ENCODE peak calls at places on chromosomes 11 and 22, in seven cellular contexts. V is GM12891, Y is transverse colon, D is tibial nerve, E is A549, O is uterus, M is NB4. H is an unnamed sample.

GRCh38 chr11:120217941-120218694 is 7.3 kb downstream of the OAF start:
- DNase-seq in M (no peak), Y (no peak), O (no peak), V (no peak), D (peak), E (no peak), H (no peak)

GRCh38 chr11:115716577-115717214 is 212.5 kb upstream of the CADM1 start:
- DNase-seq in M (no peak), Y (no peak), E (no peak), V (no peak), D (no peak), O (peak), H (no peak)

GRCh38 chr22:44400763-44401060 is 88.0 kb upstream of the SHISAL1 start:
- DNase-seq in E (no peak), Y (no peak), D (no peak), V (no peak), M (no peak), O (no peak), H (no peak)

GRCh38 chr22:43393845-43394474 is 17.9 kb upstream of the MPPED1 start:
- DNase-seq in E (no peak), O (no peak), M (no peak), D (no peak), V (no peak), Y (no peak), H (no peak)

GRCh38 chr22:38699143-38699542 is 1.6 kb downstream of the JOSD1 start:
- DNase-seq in Y (no peak), M (no peak), D (no peak), O (no peak), E (no peak), V (no peak), H (no peak)

GRCh38 chr11:2541321-2541680 is 96.5 kb downstream of the KCNQ1 start:
- DNase-seq in O (no peak), E (no peak), V (no peak), M (no peak), D (no peak), Y (peak), H (no peak)

GRCh38 chr11:71955898-71956456 is 27.1 kb downstream of the RNF121 start:
- DNase-seq in M (no peak), D (no peak), V (no peak), O (no peak), Y (no peak), E (no peak), H (no peak)

GRCh38 chr11:106306942-106307341 is 229.5 kb downstream of the AASDHPPT start:
- DNase-seq in M (no peak), E (no peak), V (no peak), D (no peak), O (no peak), Y (no peak), H (no peak)

GRCh38 chr22:40449676-40450035 is 79.3 kb downstream of the SGSM3 start:
- DNase-seq in O (no peak), V (no peak), M (no peak), E (no peak), Y (no peak), D (no peak), H (no peak)

GRCh38 chr11:36306888-36307287 is 10.8 kb downstream of the PRR5L start:
- DNase-seq in D (no peak), O (no peak), Y (no peak), E (no peak), M (peak), V (peak), H (no peak)

GRCh38 chr11:68658661-68659060 is 25.7 kb upstream of the GAL start:
- DNase-seq in E (no peak), M (no peak), D (peak), V (no peak), Y (no peak), O (no peak), H (no peak)

GRCh38 chr11:68660066-68660810 is 24.1 kb upstream of the GAL start:
- DNase-seq in M (no peak), V (no peak), D (no peak), E (no peak), O (no peak), Y (no peak), H (no peak)

GRCh38 chr11:68658097-68658496 is 26.2 kb upstream of the GAL start:
- DNase-seq in M (no peak), V (no peak), D (no peak), Y (no peak), O (no peak), E (no peak), H (no peak)

GRCh38 chr11:68661014-68661413 is 23.3 kb upstream of the GAL start:
- DNase-seq in Y (no peak), V (no peak), O (no peak), M (no peak), E (no peak), D (no peak), H (no peak)

DNA sequence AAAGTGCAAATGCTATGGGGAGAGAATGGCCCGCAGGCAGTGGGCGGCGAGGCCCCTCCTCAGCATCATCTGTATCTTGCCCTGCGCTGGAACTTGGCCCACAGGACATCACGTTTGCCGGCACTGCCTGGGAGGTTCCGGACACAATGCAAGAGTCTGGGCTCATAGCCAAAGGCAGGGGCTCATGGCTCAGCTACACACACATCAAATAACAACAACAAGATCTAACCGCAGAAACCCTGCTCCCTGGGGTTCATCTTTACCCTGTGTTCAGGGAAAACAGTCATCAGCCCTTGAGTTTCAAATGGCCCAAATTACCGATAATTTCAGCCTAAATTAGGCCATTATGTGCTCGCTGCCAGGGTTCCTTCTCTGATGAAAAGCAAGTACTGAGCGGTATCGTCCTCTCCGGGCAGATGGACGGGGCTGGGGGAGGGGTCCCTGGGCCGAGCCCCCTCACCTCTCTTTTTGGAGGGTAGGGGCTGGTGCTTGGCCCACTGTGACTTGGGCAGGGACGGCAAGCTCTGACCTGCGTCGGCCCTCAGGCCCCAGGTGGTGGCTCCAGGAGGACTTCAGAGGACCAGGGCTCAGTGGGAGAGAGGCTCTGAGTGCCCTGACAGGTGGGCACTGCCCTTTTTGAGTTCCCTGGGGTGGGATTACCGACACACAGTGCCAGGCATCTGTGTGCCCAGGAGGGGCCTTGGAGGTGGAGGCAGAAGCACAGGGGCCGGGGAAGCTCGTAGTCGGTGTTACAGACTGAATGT is 25.0 kb upstream of the GAL start:
- DNase-seq in D (peak), M (no peak), Y (peak), O (peak), E (peak), V (no peak), H (peak)
- TF ChIP-seq POLR2A in D (no peak), M (no peak), Y (no peak), O (no peak), E (no peak), V (no peak), H (no peak)

GRCh38 chr22:30423959-30424380 is 1.6 kb upstream of the MTFP1 start:
- DNase-seq in V (peak), D (peak), E (peak), Y (peak), O (peak), M (peak), H (peak)
- TF ChIP-seq POLR2A in V (peak), D (peak), E (peak), Y (peak), O (peak), M (no peak), H (peak)

GRCh38 chr22:47007496-47007895 is 245.0 kb downstream of the TBC1D22A start:
- DNase-seq in Y (no peak), O (no peak), M (no peak), D (no peak), E (no peak), V (no peak), H (no peak)
- TF ChIP-seq POLR2A in Y (no peak), O (no peak), M (no peak), D (no peak), E (no peak), V (no peak), H (no peak)

DNA sequence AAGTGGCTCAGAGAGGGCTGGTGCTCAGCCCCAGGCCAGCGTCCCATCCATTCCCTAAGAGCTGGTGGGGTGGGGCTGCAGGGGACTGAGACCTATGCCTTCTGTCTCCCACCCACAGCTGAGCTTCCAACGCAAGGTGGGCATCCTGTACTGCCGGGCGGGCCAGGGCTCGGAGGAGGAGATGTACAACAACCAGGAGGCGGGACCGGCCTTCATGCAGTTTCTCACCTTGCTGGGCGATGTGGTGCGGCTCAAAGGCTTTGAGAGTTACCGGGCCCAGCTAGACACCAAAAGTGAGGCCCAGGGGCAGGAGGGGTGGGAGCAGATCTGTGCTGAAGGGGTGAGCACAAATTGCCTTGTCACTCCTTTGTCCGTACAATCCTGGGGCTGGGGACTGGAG is 6.9 kb downstream of the SIPA1 start:
- DNase-seq in E (no peak), Y (no peak), V (no peak), D (no peak), M (no peak), O (no peak), H (no peak)
- TF ChIP-seq POLR2A in E (no peak), Y (no peak), V (no peak), D (no peak), M (no peak), O (no peak), H (no peak)

DNA sequence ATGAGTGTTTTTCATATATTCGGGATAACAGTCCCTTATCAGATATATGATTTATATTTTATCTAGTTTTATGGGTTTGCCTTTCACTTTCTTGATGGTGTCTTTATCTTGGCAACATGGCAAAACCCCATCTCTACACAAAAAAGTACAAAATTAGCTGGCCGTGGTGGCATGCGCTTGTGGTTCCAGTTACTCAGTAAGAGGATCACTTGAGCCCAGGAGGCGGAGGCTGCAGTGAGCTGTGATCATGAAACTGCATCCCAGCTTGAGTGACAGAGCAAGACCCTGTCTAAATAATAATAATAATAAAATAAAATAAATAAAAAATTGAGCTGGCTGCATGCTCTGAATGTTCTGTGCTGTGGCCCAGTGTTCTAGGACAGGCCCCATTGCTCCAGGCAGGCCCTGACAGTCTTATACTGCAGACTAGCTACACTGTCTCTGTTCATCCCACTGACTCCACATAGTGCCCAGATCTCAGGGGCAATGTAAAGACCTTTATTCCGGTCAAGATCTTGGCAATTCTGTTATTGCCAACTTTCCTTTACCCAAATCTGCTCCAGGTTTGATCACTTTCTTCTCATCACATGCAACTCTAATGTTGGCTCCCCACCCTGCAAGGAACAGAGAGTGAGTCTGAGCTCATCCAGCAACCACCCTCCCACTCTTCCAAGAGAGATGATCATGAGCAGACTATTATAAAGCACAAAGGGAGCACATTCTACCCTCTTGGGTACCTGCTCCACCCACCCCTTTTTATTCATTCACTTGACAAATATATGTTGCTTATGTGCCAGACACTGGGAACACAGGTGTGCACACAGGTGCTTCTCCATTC is 8.8 kb downstream of the HSPA8 start:
- DNase-seq in E (no peak), M (peak), Y (no peak), O (no peak), V (no peak), D (no peak), H (no peak)
- TF ChIP-seq POLR2A in E (no peak), M (no peak), Y (no peak), O (no peak), V (no peak), D (no peak), H (no peak)

GRCh38 chr22:23282089-23282501 is 101.8 kb downstream of the BCR start:
- DNase-seq in Y (peak), O (peak), D (peak), V (no peak), E (peak), M (no peak), H (peak)
- TF ChIP-seq POLR2A in Y (no peak), O (peak), D (peak), V (no peak), E (no peak), M (no peak), H (no peak)

H was measured in H54.